ENCODE peak calls at places on chromosomes 6 and 20, in four cellular contexts. One of them, this sample, is unnamed.

GRCh38 chr6:30103630-30104179 is 9.2 kb downstream of the TRIM31 start:
- DNase-seq in mucosa of descending colon: no peak
- DNase-seq in fibroblast of pulmonary artery: no peak
- DNase-seq in tibial nerve: no peak
- DNase-seq in this sample: no peak

GRCh38 chr20:52448513-52448912 is 256.9 kb upstream of the ZFP64 start:
- DNase-seq in fibroblast of pulmonary artery: no peak
- DNase-seq in tibial nerve: no peak
- DNase-seq in mucosa of descending colon: no peak
- DNase-seq in this sample: no peak

GRCh38 chr6:7138921-7139358 is 31.2 kb downstream of the RREB1 start:
- DNase-seq in fibroblast of pulmonary artery: no peak
- DNase-seq in mucosa of descending colon: peak; percentile 74
- DNase-seq in tibial nerve: no peak
- DNase-seq in this sample: peak; percentile 70

GRCh38 chr6:85614780-85615179 is 21.1 kb upstream of the SNX14 start:
- DNase-seq in fibroblast of pulmonary artery: no peak
- DNase-seq in mucosa of descending colon: peak; percentile 24
- DNase-seq in tibial nerve: no peak
- DNase-seq in this sample: no peak

GRCh38 chr20:50379049-50379990 is 130.9 kb upstream of the PTPN1 start:
- DNase-seq in fibroblast of pulmonary artery: peak; percentile 97
- DNase-seq in mucosa of descending colon: peak; percentile 89
- DNase-seq in tibial nerve: peak; percentile 86
- DNase-seq in this sample: peak; percentile 95

GRCh38 chr20:6678101-6678500 is 89.4 kb upstream of the BMP2 start:
- DNase-seq in tibial nerve: no peak
- DNase-seq in mucosa of descending colon: no peak
- DNase-seq in fibroblast of pulmonary artery: no peak
- DNase-seq in this sample: no peak

GRCh38 chr6:137853569-137854213 is 13.4 kb upstream of the TNFAIP3 start:
- DNase-seq in fibroblast of pulmonary artery: no peak
- DNase-seq in tibial nerve: no peak
- DNase-seq in mucosa of descending colon: no peak
- DNase-seq in this sample: no peak

GRCh38 chr6:163554663-163555062 is 140.1 kb downstream of the QKI start:
- DNase-seq in fibroblast of pulmonary artery: peak; percentile 53
- DNase-seq in mucosa of descending colon: no peak
- DNase-seq in tibial nerve: peak; percentile 23
- DNase-seq in this sample: peak; percentile 59

GRCh38 chr6:170107606-170108222 is 183.2 kb downstream of the DLL1 start:
- DNase-seq in fibroblast of pulmonary artery: no peak
- DNase-seq in mucosa of descending colon: no peak
- DNase-seq in tibial nerve: no peak
- DNase-seq in this sample: peak; percentile 15

GRCh38 chr6:108914235-108915022 is 66.2 kb downstream of the ARMC2 start:
- DNase-seq in tibial nerve: no peak
- DNase-seq in mucosa of descending colon: no peak
- DNase-seq in fibroblast of pulmonary artery: no peak
- DNase-seq in this sample: no peak

GRCh38 chr6:150373260-150373701 is 4.5 kb downstream of the IYD start:
- DNase-seq in tibial nerve: no peak
- DNase-seq in mucosa of descending colon: no peak
- DNase-seq in fibroblast of pulmonary artery: peak; percentile 24
- DNase-seq in this sample: no peak

GRCh38 chr6:88869263-88870023 is 94.0 kb downstream of the RNGTT start:
- DNase-seq in fibroblast of pulmonary artery: no peak
- DNase-seq in tibial nerve: no peak
- DNase-seq in mucosa of descending colon: no peak
- DNase-seq in this sample: no peak

GRCh38 chr6:25486580-25486979 is 165.4 kb upstream of the SCGN start:
- DNase-seq in mucosa of descending colon: no peak
- DNase-seq in tibial nerve: no peak
- DNase-seq in fibroblast of pulmonary artery: no peak
- DNase-seq in this sample: no peak

GRCh38 chr6:42251911-42252637 is 34.4 kb upstream of the MRPS10 start:
- DNase-seq in mucosa of descending colon: peak; percentile 70
- DNase-seq in fibroblast of pulmonary artery: peak; percentile 69
- DNase-seq in tibial nerve: no peak
- DNase-seq in this sample: peak; percentile 56

GRCh38 chr6:135438907-135439535 is 58.5 kb downstream of the AHI1 start:
- DNase-seq in mucosa of descending colon: no peak
- DNase-seq in fibroblast of pulmonary artery: peak; percentile 50
- DNase-seq in tibial nerve: no peak
- DNase-seq in this sample: no peak

GRCh38 chr6:8082954-8083858 is 19.0 kb upstream of the BLOC1S5 start:
- DNase-seq in fibroblast of pulmonary artery: peak; percentile 89
- DNase-seq in tibial nerve: no peak
- DNase-seq in mucosa of descending colon: no peak
- DNase-seq in this sample: peak; percentile 70

GRCh38 chr6:89295981-89296380 is 19.1 kb downstream of the GABRR2 start:
- DNase-seq in mucosa of descending colon: no peak
- DNase-seq in fibroblast of pulmonary artery: no peak
- DNase-seq in tibial nerve: no peak
- DNase-seq in this sample: no peak

GRCh38 chr20:63972312-63973159 is 2.8 kb upstream of the ZNF512B start:
- DNase-seq in fibroblast of pulmonary artery: no peak
- DNase-seq in mucosa of descending colon: no peak
- DNase-seq in tibial nerve: no peak
- DNase-seq in this sample: no peak

GRCh38 chr6:75169689-75170088 is 36.2 kb downstream of the COL12A1 start:
- DNase-seq in tibial nerve: no peak
- DNase-seq in mucosa of descending colon: no peak
- DNase-seq in fibroblast of pulmonary artery: no peak
- DNase-seq in this sample: no peak

GRCh38 chr20:46353506-46354206 is 45.4 kb upstream of the CDH22 start:
- DNase-seq in fibroblast of pulmonary artery: no peak
- DNase-seq in mucosa of descending colon: no peak
- DNase-seq in tibial nerve: no peak
- DNase-seq in this sample: no peak

GRCh38 chr6:24536466-24536865 is 41.7 kb downstream of the ALDH5A1 start:
- DNase-seq in mucosa of descending colon: no peak
- DNase-seq in tibial nerve: no peak
- DNase-seq in fibroblast of pulmonary artery: no peak
- DNase-seq in this sample: no peak

GRCh38 chr20:26167499-26167898 is 470.8 kb upstream of the ZNF337 start:
- DNase-seq in tibial nerve: no peak
- DNase-seq in fibroblast of pulmonary artery: peak; percentile 55
- DNase-seq in mucosa of descending colon: no peak
- DNase-seq in this sample: no peak
- H3K4me3 ChIP-seq in tibial nerve: no peak overlapping the region
- H3K4me3 ChIP-seq in fibroblast of pulmonary artery: no peak overlapping the region
- H3K4me3 ChIP-seq in mucosa of descending colon: no peak overlapping the region
- H3K4me3 ChIP-seq in this sample: no peak overlapping the region

DNA sequence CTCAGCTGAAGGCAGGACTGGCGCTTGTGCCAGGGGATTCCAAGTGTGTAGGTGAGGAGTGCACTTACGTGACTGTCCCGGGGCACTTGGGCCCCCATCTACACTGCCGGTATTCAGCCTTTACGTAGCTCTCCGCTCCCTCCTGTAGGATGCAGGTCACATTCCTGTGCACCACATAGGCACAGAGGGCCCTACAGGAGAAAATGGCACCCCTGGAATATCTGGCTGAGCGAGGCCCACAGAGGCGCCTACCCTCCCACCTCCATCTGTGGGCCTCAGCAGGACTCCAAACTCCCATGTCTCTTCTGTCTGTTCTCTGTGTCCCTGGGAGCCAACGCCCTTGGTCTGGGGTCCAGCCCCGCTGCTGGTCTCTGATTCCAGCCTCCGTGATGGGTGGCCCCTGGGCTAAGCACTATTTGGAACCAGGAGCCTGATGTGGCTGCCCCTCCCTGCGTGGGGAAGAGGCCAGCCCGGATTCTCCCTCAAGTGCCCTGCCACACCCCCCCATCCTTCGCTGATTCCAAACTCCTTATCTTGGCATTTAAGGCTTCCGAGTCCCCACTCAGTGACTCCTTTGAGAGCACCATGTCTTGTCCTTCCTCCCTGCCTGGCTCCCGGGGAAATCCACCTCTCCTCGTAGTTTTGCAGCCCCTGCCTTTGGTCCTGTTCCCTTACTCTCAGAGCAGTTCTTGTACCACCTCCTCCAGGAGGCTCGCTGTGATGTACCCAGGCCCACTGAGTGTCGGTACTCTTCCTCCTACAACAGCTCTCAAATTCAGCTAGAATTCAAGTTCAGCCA is 1.5 kb downstream of the EMILIN3 start:
- DNase-seq in fibroblast of pulmonary artery: no peak
- DNase-seq in mucosa of descending colon: peak; percentile 26
- DNase-seq in tibial nerve: no peak
- DNase-seq in this sample: no peak
- H3K4me3 ChIP-seq in fibroblast of pulmonary artery: no peak overlapping the region
- H3K4me3 ChIP-seq in mucosa of descending colon: no peak overlapping the region
- H3K4me3 ChIP-seq in tibial nerve: peak overlapping the region; percentile 25
- H3K4me3 ChIP-seq in this sample: peak overlapping the region; percentile 51

DNA sequence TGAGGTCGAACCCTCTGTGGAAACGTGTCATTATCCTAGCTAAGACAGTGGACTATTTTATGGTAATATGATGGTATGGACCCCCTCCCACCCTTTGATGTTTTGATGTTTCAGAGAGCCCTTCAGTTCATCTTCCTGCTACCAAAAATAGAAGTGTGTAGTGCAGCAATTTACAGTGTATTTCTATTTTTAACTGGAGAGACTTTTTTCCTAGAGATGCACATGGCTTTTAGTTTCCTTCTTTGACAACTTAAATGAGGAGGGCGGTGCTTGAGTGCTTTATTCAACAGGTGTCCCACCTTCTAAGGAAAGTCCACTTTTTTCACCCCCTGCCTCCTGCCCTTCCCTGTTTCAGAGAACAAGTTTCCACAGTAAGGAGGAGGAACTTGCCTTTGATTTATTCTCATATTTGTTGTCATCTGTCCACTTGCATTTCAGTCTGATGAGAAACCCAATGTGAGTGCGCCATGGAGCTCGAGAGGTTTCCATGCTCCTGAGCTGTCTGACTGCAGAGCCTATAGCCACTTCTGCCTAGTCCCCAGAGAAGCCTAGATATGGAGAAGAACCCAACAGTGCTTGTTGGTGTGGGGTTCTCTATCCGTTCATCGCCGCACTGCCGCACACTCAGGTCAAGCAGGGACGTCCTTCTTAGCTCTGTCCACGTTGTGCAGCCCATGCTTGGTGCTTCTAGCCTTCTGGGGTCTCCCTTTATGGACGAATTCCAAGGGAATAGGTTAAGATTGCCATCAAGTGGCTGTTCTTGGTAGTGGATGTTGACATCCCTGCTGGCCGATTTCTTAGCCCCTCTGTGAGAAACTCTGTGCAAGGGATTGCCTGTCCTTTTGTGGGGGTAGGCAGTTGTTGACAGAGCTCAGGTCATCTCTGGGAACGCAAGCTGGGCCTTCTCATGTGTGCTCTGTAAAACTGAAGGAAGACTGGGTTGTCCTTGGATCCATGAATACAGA is 144.2 kb downstream of the JARID2 start:
- DNase-seq in fibroblast of pulmonary artery: peak; percentile 78
- DNase-seq in tibial nerve: no peak
- DNase-seq in mucosa of descending colon: no peak
- DNase-seq in this sample: no peak
- H3K4me3 ChIP-seq in fibroblast of pulmonary artery: no peak overlapping the region
- H3K4me3 ChIP-seq in tibial nerve: no peak overlapping the region
- H3K4me3 ChIP-seq in mucosa of descending colon: no peak overlapping the region
- H3K4me3 ChIP-seq in this sample: no peak overlapping the region

DNA sequence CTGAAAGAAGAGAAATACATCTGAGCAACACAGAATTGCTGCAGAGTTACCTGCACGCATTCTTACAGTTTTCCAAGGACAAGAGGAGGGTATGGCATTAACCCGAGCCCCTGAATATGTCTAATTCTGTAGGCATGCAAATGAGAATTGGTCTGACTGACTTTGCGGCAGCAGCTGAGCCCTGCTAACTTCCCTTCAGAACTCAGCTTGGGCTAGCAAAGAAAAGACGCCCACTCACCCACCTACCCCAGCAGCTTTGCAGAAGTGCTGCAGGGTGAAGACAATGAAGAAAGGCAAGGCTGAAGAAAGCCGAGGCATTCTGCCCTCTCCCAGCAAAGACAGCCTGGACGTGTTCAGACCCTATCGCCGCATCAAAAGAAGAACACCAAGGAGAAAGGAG is 136.4 kb downstream of the GMPR start:
- DNase-seq in fibroblast of pulmonary artery: no peak
- DNase-seq in mucosa of descending colon: no peak
- DNase-seq in tibial nerve: no peak
- DNase-seq in this sample: no peak
- H3K4me3 ChIP-seq in fibroblast of pulmonary artery: no peak overlapping the region
- H3K4me3 ChIP-seq in mucosa of descending colon: no peak overlapping the region
- H3K4me3 ChIP-seq in tibial nerve: no peak overlapping the region
- H3K4me3 ChIP-seq in this sample: no peak overlapping the region

GRCh38 chr6:148757944-148758343 is 11.1 kb downstream of the UST start:
- DNase-seq in tibial nerve: no peak
- DNase-seq in mucosa of descending colon: no peak
- DNase-seq in fibroblast of pulmonary artery: no peak
- DNase-seq in this sample: no peak

GRCh38 chr6:148760568-148761531 is 14.0 kb downstream of the UST start:
- DNase-seq in tibial nerve: peak; percentile 68
- DNase-seq in fibroblast of pulmonary artery: peak; percentile 91
- DNase-seq in mucosa of descending colon: peak; percentile 87
- DNase-seq in this sample: peak; percentile 35

GRCh38 chr6:148758492-148758891 is 11.7 kb downstream of the UST start:
- DNase-seq in tibial nerve: no peak
- DNase-seq in mucosa of descending colon: no peak
- DNase-seq in fibroblast of pulmonary artery: no peak
- DNase-seq in this sample: no peak

GRCh38 chr6:148760143-148760505 is 13.3 kb downstream of the UST start:
- DNase-seq in tibial nerve: no peak
- DNase-seq in fibroblast of pulmonary artery: no peak
- DNase-seq in mucosa of descending colon: no peak
- DNase-seq in this sample: no peak

DNA sequence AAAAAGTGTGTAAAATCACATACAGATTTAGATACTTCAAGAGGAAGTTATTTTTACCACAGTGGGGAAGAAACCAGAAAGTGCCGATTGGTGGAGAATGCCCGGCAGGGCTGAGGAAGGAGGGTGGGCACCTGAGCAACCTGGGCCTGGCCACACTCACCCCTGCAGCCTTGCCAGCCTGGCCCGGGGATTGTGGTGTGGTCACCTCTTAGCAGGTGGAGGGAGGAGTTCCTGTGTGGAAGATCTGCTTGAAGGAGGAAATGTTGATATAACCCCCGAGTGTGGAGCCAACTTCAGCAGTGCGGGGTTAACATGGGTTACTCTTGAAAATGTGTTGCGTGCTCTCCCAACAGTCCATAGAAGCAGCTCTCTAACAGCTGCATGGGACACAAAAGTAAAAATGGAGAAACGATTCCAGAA is 14.7 kb downstream of the UST start:
- DNase-seq in fibroblast of pulmonary artery: peak; percentile 20
- DNase-seq in tibial nerve: no peak
- DNase-seq in mucosa of descending colon: peak; percentile 74
- DNase-seq in this sample: no peak
- H3K4me3 ChIP-seq in fibroblast of pulmonary artery: peak overlapping the region; percentile 38
- H3K4me3 ChIP-seq in tibial nerve: peak overlapping the region; percentile 20
- H3K4me3 ChIP-seq in mucosa of descending colon: no peak overlapping the region
- H3K4me3 ChIP-seq in this sample: peak overlapping the region; percentile 41